ENCODE peak calls at places on chromosome X, in seven cellular contexts. Z is CD4-positive, alpha-beta T cell; U is stimulated activated CD8-positive, alpha-beta memory T cell treated with anti-CD3 and anti-CD28 coated beads, Interleukin-7, amount 100 ng/mL, for 48 hours; P is pons; J is stimulated activated CD4-positive, alpha-beta T cell treated with anti-CD3 and anti-CD28 coated beads, Interleukin-15, amount 100 ng/mL, for 1 hour; C is LHCN-M2; S is DMS153. F is an unnamed sample.
A peak's percentile ranks its signal among the peaks of the same experiment; 100 is the strongest.

GRCh38 chrX:2650865-2651264 is 40.2 kb upstream of the CD99 start:
- DNase-seq in Z (no peak), U (no peak), P (no peak), J (no peak), C (no peak), S (no peak), F (no peak)

GRCh38 chrX:2592279-2592678 is 91.5 kb upstream of the DHRSX start:
- DNase-seq in Z (no peak), U (no peak), P (no peak), J (no peak), C (no peak), S (no peak), F (no peak)

GRCh38 chrX:12693754-12694153 is 97.5 kb upstream of the PRPS2 start:
- DNase-seq in Z (no peak), U (no peak), P (no peak), J (no peak), C (peak; percentile 33), S (no peak), F (no peak)

GRCh38 chrX:45515262-45516215 is 314.9 kb upstream of the DIPK2B start:
- DNase-seq in Z (peak; percentile 14), U (peak; percentile 21), P (peak; percentile 27), J (no peak), C (peak; percentile 94), S (no peak), F (no peak)

GRCh38 chrX:120029354-120029753 is 48.1 kb downstream of the RHOXF2B start:
- DNase-seq in Z (no peak), U (no peak), P (no peak), J (no peak), C (no peak), S (no peak), F (no peak)

GRCh38 chrX:25878806-25879205 is 259.3 kb upstream of the MAGEB18 start:
- DNase-seq in Z (no peak), U (no peak), P (no peak), J (no peak), C (no peak), S (no peak), F (no peak)

GRCh38 chrX:15864629-15865028 is 10.0 kb upstream of the AP1S2 start:
- DNase-seq in Z (no peak), U (no peak), P (no peak), J (no peak), C (peak; percentile 8), S (no peak), F (no peak)

GRCh38 chrX:125998432-125998831 is 167.7 kb downstream of the DCAF12L2 start:
- DNase-seq in Z (no peak), U (no peak), P (peak; percentile 36), J (no peak), C (no peak), S (peak; percentile 9), F (no peak)

GRCh38 chrX:140091276-140091886 is 126.1 kb upstream of the CXorf66 start:
- DNase-seq in Z (no peak), U (peak; percentile 1), P (no peak), J (peak; percentile 3), C (no peak), S (no peak), F (no peak)

GRCh38 chrX:118239471-118239870 is 106.4 kb upstream of the WDR44 start:
- DNase-seq in Z (no peak), U (no peak), P (no peak), J (no peak), C (no peak), S (no peak), F (no peak)

GRCh38 chrX:24482823-24483410 is 17.8 kb downstream of the PDK3 start:
- DNase-seq in Z (no peak), U (no peak), P (no peak), J (no peak), C (no peak), S (no peak), F (no peak)

GRCh38 chrX:130028196-130028595 is 45.8 kb downstream of the BCORL1 start:
- DNase-seq in Z (peak; percentile 21), U (peak; percentile 11), P (no peak), J (peak; percentile 20), C (peak; percentile 8), S (no peak), F (no peak)

GRCh38 chrX:131827935-131828334 is 195.2 kb upstream of the STK26 start:
- DNase-seq in Z (no peak), U (no peak), P (peak; percentile 54), J (no peak), C (peak; percentile 17), S (peak; percentile 53), F (no peak)

GRCh38 chrX:118459494-118459893 is 36.1 kb upstream of the DOCK11 start:
- DNase-seq in Z (peak; percentile 8), U (no peak), P (peak; percentile 43), J (no peak), C (peak; percentile 19), S (peak; percentile 15), F (no peak)

GRCh38 chrX:101078716-101079115 is at the start of gene TMEM35A:
- DNase-seq in Z (no peak), U (no peak), P (peak; percentile 25), J (no peak), C (peak; percentile 39), S (no peak), F (peak; percentile 3)

GRCh38 chrX:9948406-9948805 is 18.8 kb upstream of the CLDN34 start:
- DNase-seq in Z (no peak), U (no peak), P (no peak), J (no peak), C (no peak), S (no peak), F (no peak)

GRCh38 chrX:47571896-47572295 is 10.3 kb upstream of the TIMP1 start:
- DNase-seq in Z (no peak), U (no peak), P (no peak), J (no peak), C (no peak), S (no peak), F (no peak)

GRCh38 chrX:150465856-150466775 is 102.3 kb upstream of the MTM1 start:
- DNase-seq in Z (no peak), U (no peak), P (peak; percentile 36), J (no peak), C (no peak), S (no peak), F (peak; percentile 1)

GRCh38 chrX:38437093-38437492 is 84.7 kb downstream of the OTC start:
- DNase-seq in Z (no peak), U (no peak), P (no peak), J (no peak), C (peak; percentile 80), S (no peak), F (no peak)

GRCh38 chrX:48999030-48999429 is 3.0 kb downstream of the GRIPAP1 start:
- DNase-seq in Z (no peak), U (no peak), P (no peak), J (no peak), C (no peak), S (no peak), F (no peak)

GRCh38 chrX:23332888-23333821 is 1.5 kb upstream of the PTCHD1 start:
- DNase-seq in Z (no peak), U (no peak), P (no peak), J (no peak), C (no peak), S (no peak), F (no peak)

GRCh38 chrX:64188901-64189300 is 16.6 kb downstream of the AMER1 start:
- DNase-seq in Z (no peak), U (no peak), P (no peak), J (no peak), C (no peak), S (no peak), F (no peak)

GRCh38 chrX:16739574-16739973 is 20.2 kb downstream of the SYAP1 start:
- DNase-seq in Z (no peak), U (no peak), P (no peak), J (no peak), C (no peak), S (no peak), F (no peak)

GRCh38 chrX:274904-275475 is 6.2 kb upstream of the PLCXD1 start:
- DNase-seq in Z (no peak), U (no peak), P (no peak), J (no peak), C (no peak), S (no peak), F (no peak)

GRCh38 chrX:13159886-13160285 is 115.5 kb upstream of the FAM9C start:
- DNase-seq in Z (no peak), U (no peak), P (no peak), J (no peak), C (no peak), S (no peak), F (no peak)

GRCh38 chrX:15143825-15144121 is 126.1 kb downstream of the ASB9 start:
- DNase-seq in Z (no peak), U (no peak), P (no peak), J (no peak), C (no peak), S (no peak), F (no peak)

GRCh38 chrX:19673334-19674040 is 158.2 kb upstream of the MAP3K15 start:
- DNase-seq in Z (no peak), U (no peak), P (no peak), J (no peak), C (peak; percentile 89), S (no peak), F (no peak)

GRCh38 chrX:110001702-110002299 is 1.1 kb upstream of the TMEM164 start:
- DNase-seq in Z (no peak), U (no peak), P (no peak), J (no peak), C (no peak), S (no peak), F (no peak)

GRCh38 chrX:39427492-39428289 is 626.4 kb downstream of the MID1IP1 start:
- DNase-seq in Z (peak; percentile 20), U (peak; percentile 47), P (no peak), J (peak; percentile 16), C (peak; percentile 37), S (no peak), F (no peak)

GRCh38 chrX:12999422-12999821 is 24.5 kb downstream of the TMSB4X start:
- DNase-seq in Z (peak; percentile 24), U (no peak), P (no peak), J (no peak), C (no peak), S (no peak), F (no peak)

GRCh38 chrX:111100191-111100590 is 4.2 kb downstream of the PAK3 start:
- DNase-seq in Z (no peak), U (no peak), P (peak; percentile 20), J (no peak), C (peak; percentile 9), S (no peak), F (no peak)

GRCh38 chrX:135396109-135396508 is 25.6 kb upstream of the SMIM10L2A start:
- DNase-seq in Z (no peak), U (no peak), P (no peak), J (no peak), C (peak; percentile 7), S (peak; percentile 33), F (no peak)

GRCh38 chrX:27186671-27187070 is 276.5 kb downstream of the PPP4R3C start:
- DNase-seq in Z (no peak), U (peak; percentile 0), P (peak; percentile 1), J (no peak), C (peak; percentile 19), S (peak; percentile 0), F (no peak)

GRCh38 chrX:81174286-81174685 is 27.4 kb downstream of the HMGN5 start:
- DNase-seq in Z (no peak), U (no peak), P (peak; percentile 43), J (no peak), C (peak; percentile 26), S (peak; percentile 5), F (no peak)

GRCh38 chrX:119760026-119760902 is 1.9 kb downstream of the SOWAHD start:
- DNase-seq in Z (no peak), U (no peak), P (no peak), J (no peak), C (no peak), S (no peak), F (no peak)

GRCh38 chrX:3526084-3526483 is 179.6 kb upstream of the MXRA5 start:
- DNase-seq in Z (no peak), U (no peak), P (no peak), J (no peak), C (peak; percentile 67), S (no peak), F (no peak)

GRCh38 chrX:44451056-44451455 is 91.6 kb downstream of the FUNDC1 start:
- DNase-seq in Z (no peak), U (no peak), P (no peak), J (no peak), C (no peak), S (no peak), F (no peak)

F was measured in cortex of kidney.